ENCODE peak calls at places on chromosome 16, in ten cellular contexts. G is heart right ventricle, E is lung, S is GM12878, Y is upper lobe of right lung, J is IMR-90, Z is left lung, U is psoas muscle, K is uterus, N is neural progenitor cell. Q is an unnamed sample.

GRCh38 chr16:57976331-57976796 is 5.4 kb upstream of the CNGB1 start:
- DNase-seq in K (no peak), G (no peak), Z (no peak), S (no peak), J (no peak), U (no peak), Y (no peak), N (peak; percentile 46), E (no peak), Q (no peak)

GRCh38 chr16:15897834-15898254 is 9.4 kb upstream of the CEP20 start:
- DNase-seq in Z (no peak), K (no peak), E (no peak), N (no peak), G (no peak), U (no peak), J (peak; percentile 79), Y (no peak), S (peak; percentile 76), Q (no peak)

GRCh38 chr16:73176577-73177013 is 128.7 kb upstream of the ZFHX3 start:
- DNase-seq in G (no peak), K (no peak), E (no peak), Y (no peak), Z (no peak), N (peak; percentile 27), J (peak; percentile 94), U (no peak), S (no peak), Q (peak; percentile 75)

GRCh38 chr16:28513484-28514181 is 7.0 kb upstream of the IL27 start:
- DNase-seq in Z (no peak), E (no peak), S (no peak), K (no peak), G (no peak), Y (no peak), U (no peak), J (no peak), N (no peak), Q (no peak)

GRCh38 chr16:53922805-53923645 is 219.1 kb downstream of the FTO start:
- DNase-seq in E (no peak), N (no peak), G (no peak), Y (no peak), S (no peak), U (no peak), Z (no peak), K (no peak), J (peak; percentile 47), Q (no peak)

GRCh38 chr16:9647981-9648701 is 534.1 kb downstream of the GRIN2A start:
- DNase-seq in J (no peak), K (no peak), N (peak; percentile 63), S (no peak), Z (no peak), U (no peak), Y (no peak), E (no peak), G (peak; percentile 13), Q (no peak)

GRCh38 chr16:29862383-29862883 is 593 bp downstream of the CDIPT start:
- DNase-seq in Y (no peak), N (peak; percentile 63), J (no peak), S (no peak), K (no peak), Z (no peak), U (no peak), E (no peak), G (no peak), Q (no peak)

GRCh38 chr16:23104032-23104955 is 45.0 kb downstream of the USP31 start:
- DNase-seq in N (no peak), K (no peak), Z (no peak), Y (no peak), J (no peak), S (no peak), E (no peak), U (no peak), G (no peak), Q (no peak)

DNA sequence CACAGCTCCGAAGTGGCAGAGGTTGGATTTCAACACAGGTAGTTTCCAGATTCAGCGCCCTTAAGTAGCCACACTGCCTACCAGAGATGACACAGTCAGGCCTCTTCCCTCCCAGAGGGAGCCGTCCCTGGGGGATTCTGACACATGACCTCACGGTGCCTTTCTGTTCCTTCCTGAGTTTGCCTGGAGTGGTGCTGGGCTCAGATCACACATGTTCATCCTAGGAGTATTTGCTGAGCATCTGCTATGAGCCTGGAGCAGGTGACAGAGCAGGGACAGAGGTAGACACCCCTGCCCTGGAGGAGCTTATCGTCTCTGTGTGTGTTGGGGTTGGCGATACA is 120.5 kb upstream of the GSE1 start:
- DNase-seq in Y (no peak), Z (no peak), E (no peak), J (no peak), K (no peak), N (no peak), G (no peak), S (no peak), U (no peak), Q (no peak)
- H3K27ac ChIP-seq in Y (peak overlapping the region; percentile 66), Z (no peak overlapping the region), E (peak overlapping the region; percentile 48), J (no peak overlapping the region), K (no peak overlapping the region), N (no peak overlapping the region), G (peak overlapping the region; percentile 62), S (no peak overlapping the region), U (peak overlapping the region; percentile 80), Q (no peak overlapping the region)

GRCh38 chr16:11084484-11085024 is 140.2 kb downstream of the CLEC16A start:
- DNase-seq in Z (no peak), J (peak; percentile 97), Y (no peak), S (no peak), N (no peak), G (no peak), K (peak; percentile 87), E (no peak), U (no peak), Q (no peak)

GRCh38 chr16:11080999-11081630 is 136.8 kb downstream of the CLEC16A start:
- DNase-seq in J (no peak), G (no peak), Z (no peak), S (no peak), E (no peak), Y (no peak), K (no peak), U (no peak), N (no peak), Q (no peak)

GRCh38 chr16:11085025-11085485 is 140.7 kb downstream of the CLEC16A start:
- DNase-seq in Z (no peak), N (peak; percentile 32), U (no peak), S (no peak), K (peak; percentile 74), E (no peak), Y (no peak), J (peak; percentile 47), G (no peak), Q (no peak)

GRCh38 chr16:11082108-11082859 is 137.9 kb downstream of the CLEC16A start:
- DNase-seq in E (no peak), Z (no peak), N (no peak), J (no peak), G (no peak), K (no peak), U (no peak), Y (no peak), S (no peak), Q (no peak)

DNA sequence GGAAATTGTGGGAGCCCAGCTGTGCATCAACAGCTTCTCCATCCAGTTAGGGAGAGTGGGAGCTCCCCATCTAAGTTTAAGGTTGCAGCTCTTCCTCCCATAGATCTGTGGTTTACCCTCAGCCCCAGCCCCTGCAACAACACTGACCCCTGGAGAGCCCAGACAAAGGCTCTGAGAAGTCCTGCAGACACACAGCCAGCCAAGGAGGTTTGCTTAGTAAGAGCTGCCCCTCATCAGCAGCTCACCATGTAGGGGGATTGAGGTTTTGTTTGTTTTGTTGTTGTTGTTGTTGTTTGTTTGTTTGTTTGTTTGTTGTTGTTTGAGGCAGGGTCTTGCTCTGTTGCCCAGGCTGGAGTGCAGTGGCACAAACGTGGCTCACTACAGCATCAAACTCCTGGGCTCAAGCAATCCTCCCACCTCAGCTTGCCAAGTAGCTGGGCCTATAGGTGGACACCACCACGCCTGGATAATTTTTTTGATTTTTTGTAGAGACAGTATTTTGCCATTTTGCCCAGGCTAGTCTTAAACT is 138.6 kb downstream of the CLEC16A start:
- DNase-seq in K (no peak), J (no peak), S (no peak), E (no peak), Z (no peak), U (no peak), G (no peak), Y (no peak), N (no peak), Q (no peak)
- H3K4me1 ChIP-seq in K (peaks cover 44% of the 10 kb centered on the region), J (peaks cover 51% of the 10 kb centered on the region), S (peaks cover 24% of the 10 kb centered on the region), E (no peaks in the 10 kb centered on the region), Z (peaks cover 13% of the 10 kb centered on the region), U (peaks cover 15% of the 10 kb centered on the region), G (no peaks in the 10 kb centered on the region), Y (peaks cover 11% of the 10 kb centered on the region), N (peaks cover 24% of the 10 kb centered on the region), Q (peaks cover 10% of the 10 kb centered on the region)

GRCh38 chr16:67675579-67675935 is 8.9 kb downstream of the C16orf86 start:
- DNase-seq in S (no peak), U (no peak), K (no peak), G (no peak), Y (no peak), Z (no peak), J (no peak), E (no peak), N (no peak), Q (no peak)

GRCh38 chr16:67675999-67676398 is 9.4 kb downstream of the C16orf86 start:
- DNase-seq in N (no peak), U (no peak), E (no peak), K (no peak), S (no peak), Y (no peak), J (no peak), Z (no peak), G (no peak), Q (no peak)

GRCh38 chr16:67677712-67678111 is 11.1 kb downstream of the C16orf86 start:
- DNase-seq in Y (no peak), K (no peak), U (no peak), N (no peak), G (no peak), J (no peak), S (no peak), E (no peak), Z (no peak), Q (no peak)

GRCh38 chr16:67676939-67677338 is 10.3 kb downstream of the C16orf86 start:
- DNase-seq in G (no peak), J (no peak), E (no peak), Z (no peak), N (no peak), U (no peak), S (no peak), K (no peak), Y (no peak), Q (no peak)

GRCh38 chr16:67676516-67676915 is 9.9 kb downstream of the C16orf86 start:
- DNase-seq in J (no peak), Y (no peak), E (no peak), U (no peak), N (no peak), S (no peak), K (no peak), Z (no peak), G (no peak), Q (no peak)
- TF ChIP-seq CTCF in J (no peak), Y (no peak), E (no peak), U (no peak), N (no peak), S (no peak), K (no peak), Z (no peak), G (no peak), Q (no peak)

DNA sequence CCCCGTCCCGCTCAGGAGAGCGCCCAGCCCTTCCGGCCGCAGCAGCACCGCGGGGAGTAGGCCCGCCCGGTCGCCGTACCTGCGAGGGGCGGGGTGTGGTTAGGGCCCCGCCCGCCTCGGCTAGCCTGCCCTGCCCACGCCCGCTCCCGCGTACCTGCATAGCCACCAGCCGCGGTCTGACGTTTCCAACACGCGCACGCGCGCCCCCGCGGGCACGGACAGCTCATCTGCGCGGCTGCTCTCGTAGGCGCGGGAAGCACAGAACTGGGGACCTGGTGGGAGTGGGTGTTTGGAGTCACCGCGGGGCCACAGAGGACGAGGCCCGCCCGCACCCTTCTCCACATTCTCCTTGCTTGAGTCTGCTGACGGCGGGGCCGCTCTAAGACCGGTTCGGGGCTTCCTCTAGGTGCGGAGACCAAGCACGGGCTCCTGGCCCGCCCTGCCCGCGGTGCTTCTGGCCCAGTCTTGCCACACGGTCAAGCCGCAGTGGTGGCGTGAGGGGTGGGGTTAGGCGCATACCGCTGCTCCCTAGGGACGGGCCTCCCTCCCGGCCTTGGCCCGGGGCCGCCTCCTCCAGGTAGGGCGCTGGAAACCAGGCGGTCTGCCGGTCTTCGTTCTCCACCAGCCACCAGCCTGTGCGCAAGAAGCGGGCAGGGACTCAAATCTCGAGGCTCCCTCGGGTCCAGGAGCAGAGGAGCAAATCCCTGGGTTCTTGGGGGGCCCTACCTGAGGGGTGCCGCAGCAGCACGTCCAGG is 1.8 kb downstream of the NOXO1 start:
- DNase-seq in Y (peak; percentile 95), G (no peak), K (no peak), N (peak; percentile 52), Z (peak; percentile 85), E (peak; percentile 85), U (no peak), S (no peak), J (no peak), Q (no peak)
- H3K27ac ChIP-seq in Y (peak overlapping the region; percentile 65), G (no peak overlapping the region), K (no peak overlapping the region), N (no peak overlapping the region), Z (peak overlapping the region; percentile 57), E (no peak overlapping the region), U (no peak overlapping the region), S (no peak overlapping the region), J (no peak overlapping the region), Q (no peak overlapping the region)

Q was measured in ascending aorta.